ENCODE peak calls at places on chromosomes 6 and 20, in six cellular contexts. H, D, O, G, W and S are unnamed samples.

GRCh38 chr6:11613336-11613735 is 75.8 kb downstream of the TMEM170B start:
- DNase-seq in H (no peak), D (no peak), O (no peak), G (no peak), W (no peak), S (no peak)

GRCh38 chr6:134123666-134124208 is 71.3 kb upstream of the SLC2A12 start:
- DNase-seq in H (no peak), D (peak; percentile 57), O (peak; percentile 19), G (peak; percentile 94), W (peak; percentile 60), S (peak; percentile 9)

GRCh38 chr20:21395666-21396044 is 1.7 kb downstream of the NKX2-4 start:
- DNase-seq in H (no peak), D (no peak), O (no peak), G (no peak), W (peak; percentile 38), S (no peak)

GRCh38 chr6:7630792-7631191 is 40.8 kb downstream of the SNRNP48 start:
- DNase-seq in H (no peak), D (no peak), O (no peak), G (no peak), W (no peak), S (no peak)

GRCh38 chr6:44805239-44805849 is 417.8 kb downstream of the CDC5L start:
- DNase-seq in H (no peak), D (no peak), O (no peak), G (no peak), W (no peak), S (no peak)

GRCh38 chr6:122248844-122249243 is 150.6 kb upstream of the HSF2 start:
- DNase-seq in H (no peak), D (no peak), O (no peak), G (no peak), W (no peak), S (no peak)

GRCh38 chr6:34523441-34524206 is 32.5 kb downstream of the SPDEF start:
- DNase-seq in H (no peak), D (no peak), O (no peak), G (no peak), W (no peak), S (no peak)

GRCh38 chr20:57053067-57053466 is 213.4 kb downstream of the BMP7 start:
- DNase-seq in H (no peak), D (no peak), O (no peak), G (no peak), W (no peak), S (no peak)

GRCh38 chr6:11094411-11094851 is 797 bp downstream of the SMIM13 start:
- DNase-seq in H (peak; percentile 54), D (peak; percentile 74), O (peak; percentile 21), G (no peak), W (peak; percentile 88), S (peak; percentile 49)

GRCh38 chr6:106417572-106418147 is 57.1 kb downstream of the CRYBG1 start:
- DNase-seq in H (no peak), D (no peak), O (no peak), G (no peak), W (no peak), S (peak; percentile 8)

GRCh38 chr20:61697666-61698597 is 367.7 kb downstream of the TAF4 start:
- DNase-seq in H (no peak), D (no peak), O (no peak), G (no peak), W (no peak), S (no peak)

GRCh38 chr20:61698598-61698960 is 367.1 kb downstream of the TAF4 start:
- DNase-seq in H (no peak), D (no peak), O (no peak), G (no peak), W (no peak), S (no peak)

GRCh38 chr20:61700595-61701140 is 365.0 kb downstream of the TAF4 start:
- DNase-seq in H (no peak), D (no peak), O (no peak), G (no peak), W (no peak), S (no peak)

GRCh38 chr20:61701401-61701800 is 364.3 kb downstream of the TAF4 start:
- DNase-seq in H (no peak), D (no peak), O (no peak), G (no peak), W (no peak), S (no peak)

DNA sequence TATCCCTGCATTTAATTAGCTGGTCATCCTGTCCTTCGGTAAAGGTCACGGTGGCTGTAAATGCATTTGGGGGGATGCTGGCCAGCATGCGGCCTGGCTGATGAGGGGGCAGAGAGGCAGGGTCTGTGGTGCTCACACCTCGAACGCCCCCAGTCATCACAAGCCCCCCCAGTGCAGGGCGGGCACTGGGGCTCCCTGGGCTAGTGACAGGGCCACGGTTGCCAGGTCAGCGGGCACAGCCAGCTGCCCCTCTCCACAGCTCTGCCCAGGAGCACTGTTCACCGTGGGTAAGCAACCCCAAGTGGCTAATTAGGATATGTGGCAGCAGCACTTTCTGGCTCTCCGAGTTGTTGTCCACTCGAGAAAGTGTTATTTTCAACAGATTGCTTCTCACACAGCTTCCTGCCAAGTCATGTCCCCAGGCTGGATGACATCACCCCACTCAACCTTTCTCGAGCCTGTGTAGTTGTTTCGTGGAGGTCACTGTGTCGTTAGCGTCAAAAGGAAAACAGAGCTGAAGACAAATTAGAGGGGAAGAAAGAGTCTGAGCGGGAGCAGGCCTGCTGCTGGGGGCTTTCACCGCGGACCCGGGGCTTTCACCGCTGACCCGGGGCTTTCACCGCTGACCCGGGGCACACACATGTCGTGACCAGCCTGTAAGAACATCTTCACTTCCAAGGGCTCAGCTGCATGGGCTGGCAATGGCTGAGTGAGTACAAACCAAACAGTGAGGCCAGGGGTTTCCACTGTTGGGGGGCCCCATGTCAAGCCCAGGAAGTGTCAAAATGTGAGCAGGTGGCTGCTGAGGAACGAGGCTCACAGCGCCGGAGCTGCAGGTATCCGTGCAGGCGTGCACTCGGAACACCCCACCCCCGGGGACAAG is 366.3 kb downstream of the TAF4 start:
- DNase-seq in H (no peak), D (no peak), O (no peak), G (no peak), W (no peak), S (no peak)
- TF ChIP-seq CTCF in H (no peak), D (no peak), O (no peak), G (no peak), W (no peak), S (no peak)

GRCh38 chr6:15752820-15753219 is 90.0 kb upstream of the DTNBP1 start:
- DNase-seq in H (no peak), D (no peak), O (no peak), G (no peak), W (peak; percentile 9), S (no peak)
- TF ChIP-seq CTCF in H (no peak), D (no peak), O (no peak), G (no peak), W (no peak), S (no peak)

GRCh38 chr20:45097485-45098095 is 3.3 kb downstream of the KCNS1 start:
- DNase-seq in H (no peak), D (no peak), O (no peak), G (no peak), W (peak; percentile 45), S (peak; percentile 25)

GRCh38 chr20:45100563-45101245 is at the start of gene KCNS1:
- DNase-seq in H (no peak), D (no peak), O (no peak), G (no peak), W (no peak), S (peak; percentile 59)

GRCh38 chr20:45096781-45097180 is 4.1 kb downstream of the KCNS1 start:
- DNase-seq in H (no peak), D (no peak), O (no peak), G (no peak), W (no peak), S (no peak)

GRCh38 chr20:45095753-45096371 is 5.1 kb downstream of the KCNS1 start:
- DNase-seq in H (peak; percentile 60), D (peak; percentile 81), O (peak; percentile 55), G (peak; percentile 41), W (peak; percentile 75), S (peak; percentile 60)

GRCh38 chr20:45098096-45098773 is 2.7 kb downstream of the KCNS1 start:
- DNase-seq in H (no peak), D (no peak), O (no peak), G (no peak), W (peak; percentile 18), S (peak; percentile 65)
- TF ChIP-seq CTCF in H (no peak), D (no peak), O (no peak), G (peak; percentile 7), W (no peak), S (no peak)

DNA sequence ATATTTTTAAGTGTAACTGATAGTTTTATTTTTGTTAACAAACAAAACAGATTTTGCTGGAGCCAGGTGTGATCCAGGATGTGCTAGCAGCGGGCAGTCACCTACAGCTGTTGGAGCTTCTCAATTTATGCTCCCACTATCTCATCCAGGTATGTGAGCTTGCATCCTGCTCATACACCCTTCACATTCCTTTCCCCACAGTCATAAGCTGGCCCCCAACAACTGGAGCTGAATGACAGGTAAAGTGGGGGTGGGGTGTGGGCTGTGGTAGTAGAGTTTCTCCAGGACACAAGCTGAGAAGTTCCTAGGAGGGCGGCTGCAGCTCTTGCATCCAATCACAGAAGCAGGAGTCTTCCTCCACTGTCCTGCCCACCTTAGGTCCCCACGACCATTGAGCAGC is 140.1 kb downstream of the KLHL32 start:
- DNase-seq in H (no peak), D (no peak), O (no peak), G (no peak), W (no peak), S (no peak)
- TF ChIP-seq CTCF in H (no peak), D (no peak), O (no peak), G (no peak), W (no peak), S (no peak)

GRCh38 chr6:43509142-43509983 is 783 bp downstream of the LRRC73 start:
- DNase-seq in H (no peak), D (no peak), O (no peak), G (no peak), W (no peak), S (peak; percentile 33)
- TF ChIP-seq CTCF in H (no peak), D (no peak), O (no peak), G (no peak), W (peak; percentile 0), S (no peak)